ENCODE peak calls at places on chromosomes 3 and 15, in four cellular contexts. L is HCT116, Z is sigmoid colon, X is A549. M is an unnamed sample.

GRCh38 chr15:81235781-81236507 is 39.3 kb downstream of the IL16 start:
- DNase-seq in X (peak), Z (no peak), L (no peak), M (no peak)

GRCh38 chr15:45794768-45795486 is 160.1 kb downstream of the SQOR start:
- DNase-seq in Z (no peak), L (no peak), X (no peak), M (no peak)

GRCh38 chr3:152172465-152172864 is 96.3 kb upstream of the MBNL1 start:
- DNase-seq in X (no peak), L (no peak), Z (no peak), M (no peak)

GRCh38 chr3:89098964-89099585 is 8.3 kb upstream of the EPHA3 start:
- DNase-seq in Z (no peak), L (peak), X (peak), M (peak)

GRCh38 chr3:178131801-178132200 is 404.4 kb upstream of the KCNMB2 start:
- DNase-seq in Z (no peak), X (no peak), L (no peak), M (no peak)

GRCh38 chr3:58274027-58274614 is 31.9 kb upstream of the RPP14 start:
- DNase-seq in L (no peak), Z (no peak), X (no peak), M (no peak)

GRCh38 chr3:119259821-119260220 is 19.1 kb upstream of the B4GALT4 start:
- DNase-seq in L (no peak), X (no peak), Z (no peak), M (no peak)

GRCh38 chr3:58116161-58116955 is 94.4 kb downstream of the DNASE1L3 start:
- DNase-seq in Z (no peak), X (no peak), L (no peak), M (no peak)

GRCh38 chr3:40290396-40290795 is 19.1 kb upstream of the EIF1B start:
- DNase-seq in X (no peak), L (no peak), Z (no peak), M (no peak)

GRCh38 chr3:101667844-101668243 is 9.1 kb downstream of the ZBTB11 start:
- DNase-seq in L (no peak), X (no peak), Z (no peak), M (no peak)

GRCh38 chr3:77296527-77296926 is 256.6 kb downstream of the ROBO2 start:
- DNase-seq in L (no peak), X (peak), Z (no peak), M (no peak)

GRCh38 chr3:143234521-143234920 is 115.0 kb downstream of the CHST2 start:
- DNase-seq in L (no peak), Z (no peak), X (no peak), M (no peak)

GRCh38 chr3:45981321-45982038 is 14.1 kb downstream of the FYCO1 start:
- DNase-seq in Z (no peak), L (no peak), X (no peak), M (no peak)

GRCh38 chr3:190739726-190740230 is 122.7 kb downstream of the GMNC start:
- DNase-seq in X (no peak), L (no peak), Z (no peak), M (no peak)

GRCh38 chr3:13393427-13394360 is 26.4 kb downstream of the NUP210 start:
- DNase-seq in X (no peak), L (no peak), Z (no peak), M (no peak)

GRCh38 chr3:114445233-114445632 is 151.4 kb downstream of the TIGIT start:
- DNase-seq in Z (no peak), L (no peak), X (no peak), M (no peak)

GRCh38 chr3:143637133-143637532 is 211.1 kb downstream of the SLC9A9 start:
- DNase-seq in X (no peak), L (no peak), Z (no peak), M (no peak)

GRCh38 chr3:67462185-67462584 is 192.2 kb downstream of the SUCLG2 start:
- DNase-seq in Z (no peak), X (no peak), L (no peak), M (no peak)

GRCh38 chr3:194952882-194953281 is 267.2 kb downstream of the FAM43A start:
- DNase-seq in L (no peak), X (no peak), Z (peak), M (no peak)

GRCh38 chr15:67922106-67922505 is 82.3 kb upstream of the RNU6-1 start:
- DNase-seq in X (no peak), Z (no peak), L (no peak), M (no peak)

GRCh38 chr3:33699275-33699674 is 18.8 kb downstream of the CLASP2 start:
- DNase-seq in Z (no peak), L (no peak), X (no peak), M (no peak)

GRCh38 chr3:13016083-13016725 is 57.0 kb downstream of the IQSEC1 start:
- DNase-seq in X (no peak), Z (peak), L (no peak), M (no peak)

GRCh38 chr3:78604328-78604727 is 1163.5 kb downstream of the ROBO1 start:
- DNase-seq in Z (no peak), X (no peak), L (no peak), M (peak)

GRCh38 chr3:50550079-50550736 is 17.3 kb downstream of the C3orf18 start:
- DNase-seq in Z (no peak), L (no peak), X (peak), M (peak)

GRCh38 chr3:63295806-63296205 is 17.7 kb downstream of the SYNPR start:
- DNase-seq in X (no peak), L (no peak), Z (no peak), M (no peak)

GRCh38 chr15:90519688-90520087 is 10.0 kb upstream of the CRTC3 start:
- DNase-seq in Z (no peak), L (no peak), X (no peak), M (peak)

GRCh38 chr15:63380151-63380827 is 1.4 kb downstream of the CA12 start:
- DNase-seq in Z (no peak), X (no peak), L (no peak), M (no peak)

GRCh38 chr15:52010633-52011595 is 8.1 kb upstream of the MAPK6 start:
- DNase-seq in Z (peak), L (peak), X (peak), M (peak)

GRCh38 chr3:165895919-165896318 is 58.7 kb upstream of the BCHE start:
- DNase-seq in X (peak), L (peak), Z (no peak), M (no peak)

GRCh38 chr3:99859855-99860254 is 42.2 kb downstream of the CMSS1 start:
- DNase-seq in X (peak), Z (no peak), L (no peak), M (peak)

GRCh38 chr3:161035711-161036110 is 69.4 kb downstream of the B3GALNT1 start:
- DNase-seq in X (no peak), L (no peak), Z (no peak), M (no peak)

GRCh38 chr15:27059610-27060202 is 88.7 kb downstream of the GABRG3 start:
- DNase-seq in Z (no peak), X (peak), L (peak), M (peak)

GRCh38 chr3:127834771-127835170 is 12.5 kb upstream of the MGLL start:
- DNase-seq in L (no peak), Z (no peak), X (no peak), M (no peak)

GRCh38 chr15:36970522-36970921 is 129.8 kb downstream of the MEIS2 start:
- DNase-seq in X (no peak), Z (no peak), L (no peak), M (no peak)

GRCh38 chr15:62407216-62407615 is 242.1 kb upstream of the C2CD4B start:
- DNase-seq in X (no peak), Z (no peak), L (no peak), M (no peak)

GRCh38 chr3:45553469-45553974 is 41.0 kb upstream of the LIMD1 start:
- DNase-seq in Z (peak), X (no peak), L (no peak), M (no peak)

GRCh38 chr3:38519651-38520050 is 23.5 kb downstream of the EXOG start:
- DNase-seq in X (no peak), Z (no peak), L (no peak), M (no peak)
- H3K27ac ChIP-seq in X (no peak), Z (no peak), L (no peak), M (no peak)

GRCh38 chr15:58467722-58468436 is 36.1 kb downstream of the LIPC start:
- DNase-seq in X (no peak), Z (no peak), L (peak), M (no peak)
- H3K27ac ChIP-seq in X (peak), Z (no peak), L (peak), M (no peak)

GRCh38 chr3:53346514-53346913 is 829 bp downstream of the DCP1A start:
- DNase-seq in L (no peak), Z (no peak), X (peak), M (no peak)
- H3K27ac ChIP-seq in L (peak), Z (peak), X (peak), M (peak)

GRCh38 chr3:126180477-126181397 is at the start of gene ALDH1L1:
- DNase-seq in X (no peak), L (no peak), Z (peak), M (peak)

GRCh38 chr3:126184465-126185000 is 4.1 kb upstream of the ALDH1L1 start:
- DNase-seq in X (peak), L (no peak), Z (no peak), M (no peak)

GRCh38 chr3:126186271-126186670 is 5.9 kb upstream of the ALDH1L1 start:
- DNase-seq in Z (no peak), L (no peak), X (no peak), M (no peak)

GRCh38 chr3:126179825-126180476 is 435 bp downstream of the ALDH1L1 start:
- DNase-seq in L (no peak), X (no peak), Z (peak), M (no peak)

DNA sequence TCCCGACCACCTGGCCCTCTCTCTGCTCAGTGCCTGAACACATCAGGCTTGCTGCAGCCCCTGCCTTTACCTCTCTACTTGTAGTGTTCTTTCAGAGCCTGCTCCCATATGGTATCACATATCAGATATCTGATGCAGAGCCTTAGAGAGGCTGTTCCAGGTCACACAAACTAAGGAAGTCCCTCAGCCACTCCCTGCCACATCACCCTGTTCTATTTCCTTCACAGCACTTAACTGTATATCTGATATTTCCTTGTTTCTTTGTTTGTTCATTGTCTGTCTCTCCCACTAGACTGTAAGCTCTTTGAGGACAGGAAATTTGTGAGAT is 976 bp upstream of the ALDH1L1 start:
- DNase-seq in Z (no peak), L (no peak), X (no peak), M (no peak)
- H3K27ac ChIP-seq in Z (peak), L (no peak), X (no peak), M (peak)

GRCh38 chr3:71784201-71784913 is 591 bp downstream of the PROK2 start:
- DNase-seq in Z (no peak), L (no peak), X (no peak), M (no peak)
- H3K27ac ChIP-seq in Z (no peak), L (no peak), X (no peak), M (no peak)

M was measured in RWPE1.